ENCODE peak calls at places on chromosomes 3 and 15, in ten cellular contexts. A is NCI-H774; H is hippocampal formation; N is left ventricle myocardium inferior; T is GF-D8; P is stimulated activated CD4-positive, alpha-beta T cell treated with anti-CD3 and anti-CD28 coated beads, Interleukin-12 subunit alpha, Interleukin-12 subunit beta, amount 100 ng/mL, for 4 hours; K is CD4-positive, CD25-positive, alpha-beta regulatory T cell; E is AML-193; O is Daoy; R is iris pigment epithelial cell. Y is an unnamed sample.
A peak's percentile ranks its signal among the peaks of the same experiment; 100 is the strongest.

GRCh38 chr15:80456517-80457497 is 52.6 kb downstream of the ARNT2 start:
- DNase-seq in A (no peak), H (no peak), N (no peak), T (no peak), P (no peak), K (no peak), E (no peak), O (no peak), R (peak; percentile 72), Y (no peak)

GRCh38 chr3:9870978-9871377 is 9.1 kb downstream of the CIDEC start:
- DNase-seq in A (no peak), H (no peak), N (no peak), T (no peak), P (no peak), K (no peak), E (no peak), O (peak; percentile 28), R (peak; percentile 77), Y (no peak)

GRCh38 chr3:105876745-105877624 is 8.2 kb upstream of the CBLB start:
- DNase-seq in A (no peak), H (no peak), N (no peak), T (no peak), P (no peak), K (peak; percentile 43), E (no peak), O (no peak), R (no peak), Y (no peak)

GRCh38 chr15:61584410-61584809 is 355.3 kb upstream of the RORA start:
- DNase-seq in A (no peak), H (no peak), N (no peak), T (no peak), P (no peak), K (no peak), E (no peak), O (no peak), R (peak; percentile 8), Y (no peak)

GRCh38 chr3:85890043-85890555 is 931.3 kb downstream of the CADM2 start:
- DNase-seq in A (no peak), H (no peak), N (no peak), T (no peak), P (no peak), K (no peak), E (no peak), O (no peak), R (no peak), Y (no peak)

GRCh38 chr3:127551178-127551577 is 39.4 kb downstream of the TPRA1 start:
- DNase-seq in A (no peak), H (no peak), N (no peak), T (no peak), P (no peak), K (no peak), E (no peak), O (no peak), R (no peak), Y (peak; percentile 97)

GRCh38 chr15:71254503-71254902 is 139.2 kb downstream of the THSD4 start:
- DNase-seq in A (no peak), H (no peak), N (no peak), T (no peak), P (no peak), K (no peak), E (no peak), O (no peak), R (no peak), Y (no peak)

GRCh38 chr15:68580026-68580882 is 1.5 kb downstream of the CORO2B start:
- DNase-seq in A (no peak), H (peak; percentile 9), N (peak; percentile 54), T (no peak), P (no peak), K (no peak), E (no peak), O (no peak), R (no peak), Y (no peak)

GRCh38 chr3:100759162-100759561 is 49.9 kb downstream of the TFG start:
- DNase-seq in A (no peak), H (no peak), N (no peak), T (no peak), P (no peak), K (no peak), E (no peak), O (no peak), R (no peak), Y (no peak)

GRCh38 chr15:75727851-75728715 is 15.4 kb upstream of the CSPG4 start:
- DNase-seq in A (peak; percentile 13), H (peak; percentile 17), N (peak; percentile 49), T (no peak), P (peak; percentile 68), K (peak; percentile 71), E (peak; percentile 53), O (peak; percentile 56), R (no peak), Y (peak; percentile 21)

GRCh38 chr3:30988774-30989173 is 94.3 kb upstream of the GADL1 start:
- DNase-seq in A (no peak), H (no peak), N (no peak), T (no peak), P (no peak), K (no peak), E (no peak), O (no peak), R (no peak), Y (no peak)

GRCh38 chr15:93173369-93173768 is 84.4 kb upstream of the RGMA start:
- DNase-seq in A (no peak), H (no peak), N (no peak), T (no peak), P (no peak), K (no peak), E (no peak), O (peak; percentile 83), R (peak; percentile 61), Y (no peak)

GRCh38 chr3:40427045-40427669 is 30.0 kb upstream of the RPL14 start:
- DNase-seq in A (no peak), H (no peak), N (no peak), T (no peak), P (no peak), K (no peak), E (no peak), O (no peak), R (no peak), Y (no peak)

GRCh38 chr3:171846594-171846993 is 3.4 kb downstream of the TMEM212 start:
- DNase-seq in A (no peak), H (no peak), N (no peak), T (no peak), P (no peak), K (peak; percentile 10), E (no peak), O (no peak), R (peak; percentile 83), Y (no peak)

GRCh38 chr3:154971771-154972326 is 108.3 kb upstream of the MME start:
- DNase-seq in A (no peak), H (no peak), N (no peak), T (no peak), P (no peak), K (no peak), E (peak; percentile 71), O (no peak), R (peak; percentile 92), Y (no peak)

GRCh38 chr15:72599855-72600464 is 54.5 kb upstream of the GOLGA6B start:
- DNase-seq in A (peak; percentile 17), H (peak; percentile 8), N (no peak), T (no peak), P (no peak), K (peak; percentile 24), E (peak; percentile 34), O (peak; percentile 41), R (peak; percentile 59), Y (peak; percentile 2)

GRCh38 chr3:55341502-55342031 is 145.5 kb downstream of the WNT5A start:
- DNase-seq in A (no peak), H (no peak), N (no peak), T (no peak), P (no peak), K (no peak), E (no peak), O (no peak), R (no peak), Y (no peak)

GRCh38 chr15:80317389-80318169 is 65.6 kb upstream of the CTXND1 start:
- DNase-seq in A (no peak), H (no peak), N (peak; percentile 31), T (no peak), P (no peak), K (no peak), E (no peak), O (peak; percentile 60), R (peak; percentile 78), Y (no peak)

GRCh38 chr3:42148982-42149432 is 57.9 kb downstream of the TRAK1 start:
- DNase-seq in A (no peak), H (peak; percentile 96), N (peak; percentile 73), T (no peak), P (no peak), K (no peak), E (no peak), O (peak; percentile 13), R (peak; percentile 96), Y (no peak)

GRCh38 chr15:63583027-63583426 is 14.2 kb upstream of the FBXL22 start:
- DNase-seq in A (no peak), H (no peak), N (no peak), T (no peak), P (no peak), K (no peak), E (no peak), O (peak; percentile 68), R (peak; percentile 91), Y (no peak)

GRCh38 chr3:197305854-197306253 is 7.4 kb upstream of the DLG1 start:
- DNase-seq in A (no peak), H (no peak), N (no peak), T (no peak), P (no peak), K (no peak), E (no peak), O (peak; percentile 47), R (peak; percentile 91), Y (no peak)

GRCh38 chr15:64478863-64479262 is 18.5 kb downstream of the ZNF609 start:
- DNase-seq in A (no peak), H (no peak), N (no peak), T (no peak), P (no peak), K (no peak), E (no peak), O (no peak), R (peak; percentile 77), Y (no peak)

GRCh38 chr3:27585429-27585828 is 101.2 kb upstream of the SLC4A7 start:
- DNase-seq in A (no peak), H (no peak), N (no peak), T (no peak), P (no peak), K (no peak), E (no peak), O (no peak), R (no peak), Y (no peak)

GRCh38 chr15:40249477-40250303 is 10.8 kb downstream of the PAK6 start:
- DNase-seq in A (no peak), H (no peak), N (peak; percentile 15), T (no peak), P (no peak), K (no peak), E (no peak), O (peak; percentile 61), R (peak; percentile 32), Y (no peak)

GRCh38 chr3:56837196-56837955 is 35.6 kb upstream of the ARHGEF3 start:
- DNase-seq in A (no peak), H (no peak), N (no peak), T (no peak), P (no peak), K (no peak), E (no peak), O (no peak), R (no peak), Y (no peak)

GRCh38 chr3:45874677-45875346 is 11.5 kb upstream of the CCR9 start:
- DNase-seq in A (no peak), H (no peak), N (no peak), T (no peak), P (no peak), K (no peak), E (no peak), O (no peak), R (no peak), Y (no peak)

GRCh38 chr3:160038862-160039562 is 50.4 kb downstream of the IL12A start:
- DNase-seq in A (no peak), H (no peak), N (no peak), T (no peak), P (no peak), K (no peak), E (no peak), O (no peak), R (peak; percentile 9), Y (peak; percentile 63)

GRCh38 chr3:174116421-174116820 is 718.9 kb downstream of the NLGN1 start:
- DNase-seq in A (no peak), H (no peak), N (no peak), T (no peak), P (no peak), K (no peak), E (no peak), O (no peak), R (peak; percentile 43), Y (no peak)

Y was measured in NCI-H146.